ENCODE peak calls at places on chromosome 16, in four cellular contexts. U is tibial nerve, N is K562, O is stomach. R is an unnamed sample.

GRCh38 chr16:11111891-11112634 is 143.9 kb downstream of the SOCS1 start:
- DNase-seq in U (no peak), N (no peak), O (no peak), R (no peak)

GRCh38 chr16:74751658-74752057 is 23.0 kb downstream of the FA2H start:
- DNase-seq in U (no peak), N (no peak), O (no peak), R (no peak)

GRCh38 chr16:2482181-2483107 is 7.5 kb downstream of the TBC1D24 start:
- DNase-seq in U (peak; percentile 55), N (peak; percentile 36), O (no peak), R (peak; percentile 38)

GRCh38 chr16:4179020-4179419 is 62.8 kb upstream of the ADCY9 start:
- DNase-seq in U (no peak), N (no peak), O (no peak), R (peak; percentile 19)

GRCh38 chr16:74076568-74076967 is 220.0 kb upstream of the PSMD7 start:
- DNase-seq in U (no peak), N (no peak), O (no peak), R (no peak)

GRCh38 chr16:55464375-55464774 is 14.6 kb upstream of the MMP2 start:
- DNase-seq in U (no peak), N (no peak), O (no peak), R (no peak)

GRCh38 chr16:78504391-78504945 is 405.0 kb downstream of the WWOX start:
- DNase-seq in U (peak; percentile 8), N (no peak), O (peak; percentile 32), R (peak; percentile 30)

GRCh38 chr16:66878067-66878466 is 2.2 kb upstream of the PDP2 start:
- DNase-seq in U (no peak), N (no peak), O (no peak), R (no peak)

GRCh38 chr16:25297151-25297787 is 39.6 kb upstream of the ZKSCAN2 start:
- DNase-seq in U (no peak), N (no peak), O (no peak), R (no peak)

GRCh38 chr16:82855471-82855870 is 228.7 kb downstream of the CDH13 start:
- DNase-seq in U (no peak), N (no peak), O (no peak), R (no peak)

GRCh38 chr16:90057738-90058173 is 19.4 kb downstream of the PRDM7 start:
- DNase-seq in U (no peak), N (peak; percentile 46), O (no peak), R (no peak)

GRCh38 chr16:79767597-79768280 is 167.2 kb upstream of the MAF start:
- DNase-seq in U (peak; percentile 9), N (no peak), O (peak; percentile 40), R (peak; percentile 57)

GRCh38 chr16:84418056-84418849 is 49.9 kb downstream of the ATP2C2 start:
- DNase-seq in U (no peak), N (no peak), O (no peak), R (no peak)

GRCh38 chr16:30604316-30604947 is 5.8 kb downstream of the ZNF689 start:
- DNase-seq in U (no peak), N (no peak), O (no peak), R (no peak)

GRCh38 chr16:88686062-88686438 is 257 bp downstream of the SNAI3 start:
- DNase-seq in U (no peak), N (peak; percentile 79), O (peak; percentile 59), R (peak; percentile 64)

GRCh38 chr16:48158296-48158695 is 2.5 kb upstream of the ABCC12 start:
- DNase-seq in U (no peak), N (no peak), O (no peak), R (no peak)

GRCh38 chr16:30090607-30091332 is 954 bp downstream of the TBX6 start:
- DNase-seq in U (no peak), N (no peak), O (no peak), R (no peak)

GRCh38 chr16:85334718-85335583 is 222.7 kb upstream of the CIBAR2 start:
- DNase-seq in U (no peak), N (peak; percentile 70), O (peak; percentile 91), R (peak; percentile 88)

GRCh38 chr16:89363621-89364393 is 126.6 kb downstream of the ANKRD11 start:
- DNase-seq in U (no peak), N (no peak), O (peak; percentile 56), R (peak; percentile 51)

GRCh38 chr16:22397459-22397858 is 23.0 kb upstream of the CDR2 start:
- DNase-seq in U (no peak), N (no peak), O (no peak), R (no peak)

GRCh38 chr16:1188781-1189189 is 35.9 kb downstream of the CACNA1H start:
- DNase-seq in U (peak; percentile 13), N (peak; percentile 85), O (peak; percentile 58), R (peak; percentile 44)

GRCh38 chr16:22077700-22078313 is 14.5 kb upstream of the VWA3A start:
- DNase-seq in U (peak; percentile 83), N (peak; percentile 68), O (peak; percentile 74), R (peak; percentile 69)

DNA sequence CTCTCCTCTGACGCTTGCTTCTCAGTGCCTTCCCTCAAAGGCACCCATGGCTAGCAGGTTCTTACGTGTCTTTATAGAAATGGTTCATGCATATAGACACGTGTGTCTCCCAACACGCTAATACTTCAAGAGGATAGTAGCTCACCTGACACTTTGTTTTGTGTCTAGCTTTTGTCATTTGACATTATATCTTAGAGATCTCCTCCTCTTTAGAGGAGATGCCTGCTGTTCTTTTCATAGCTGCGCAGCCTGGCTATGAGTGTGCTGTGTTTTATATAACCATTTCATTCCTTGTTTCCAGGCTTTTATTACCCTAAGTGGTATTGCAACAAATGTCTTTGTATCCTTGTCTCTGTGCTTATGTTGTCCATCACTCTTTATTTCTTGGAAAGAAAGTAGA is 411.7 kb downstream of the CPPED1 start:
- DNase-seq in U (no peak), N (no peak), O (no peak), R (no peak)
- TF ChIP-seq EP300 in U (no peak), N (no peak), O (no peak), R (no peak)

GRCh38 chr16:67936124-67936875 is at the start of gene PSMB10:
- DNase-seq in U (peak; percentile 27), N (peak; percentile 71), O (peak; percentile 41), R (no peak)
- TF ChIP-seq EP300 in U (no peak), N (no peak), O (no peak), R (no peak)

GRCh38 chr16:86931410-86931941 is 353.1 kb downstream of the FOXL1 start:
- DNase-seq in U (peak; percentile 13), N (no peak), O (no peak), R (no peak)
- TF ChIP-seq EP300 in U (no peak), N (no peak), O (no peak), R (no peak)

DNA sequence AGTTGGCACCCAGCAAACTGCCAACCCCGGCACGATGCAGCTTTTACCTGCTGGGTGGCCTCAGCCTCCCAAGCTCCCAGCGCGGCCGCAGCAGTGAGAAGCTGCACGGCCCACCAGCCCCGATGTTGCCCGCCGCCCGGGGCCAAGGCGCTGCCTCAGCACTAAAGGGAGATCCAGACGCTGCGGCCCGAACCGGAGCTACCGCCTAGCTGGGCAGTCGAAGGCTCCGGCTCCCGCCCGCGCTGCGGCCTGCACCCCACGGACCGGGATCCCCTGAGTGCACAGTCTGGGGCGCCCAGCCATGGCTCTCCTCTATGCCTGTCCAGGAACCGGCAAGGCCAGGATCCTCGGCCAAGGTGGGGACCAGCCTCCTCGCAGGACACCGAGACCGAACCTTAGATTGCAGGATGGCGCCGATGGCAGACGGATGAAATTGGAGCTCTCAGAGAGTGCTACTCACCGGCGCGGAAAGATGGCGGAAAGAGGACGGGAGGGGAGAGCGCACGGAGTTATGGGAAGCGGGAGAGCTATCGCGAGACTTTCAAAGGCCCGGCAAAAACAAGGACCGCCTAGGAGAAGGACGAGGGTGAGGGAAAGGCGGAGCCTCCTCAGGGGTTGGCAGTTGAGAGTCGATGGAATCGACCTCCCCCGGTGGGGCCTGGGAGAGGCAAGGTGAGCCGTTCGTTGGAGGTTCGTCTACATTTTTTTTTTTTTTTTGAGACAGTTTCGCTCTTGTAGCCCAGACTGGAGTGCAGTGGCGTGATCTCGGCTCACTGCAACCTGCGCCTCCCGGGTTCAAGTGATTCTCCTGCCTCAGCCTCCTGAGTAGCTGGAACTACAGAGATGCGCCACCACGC is at the start of gene RPS15A:
- DNase-seq in U (peak; percentile 90), N (peak; percentile 92), O (peak; percentile 94), R (peak; percentile 95)
- TF ChIP-seq EP300 in U (no peak), N (no peak), O (no peak), R (no peak)

DNA sequence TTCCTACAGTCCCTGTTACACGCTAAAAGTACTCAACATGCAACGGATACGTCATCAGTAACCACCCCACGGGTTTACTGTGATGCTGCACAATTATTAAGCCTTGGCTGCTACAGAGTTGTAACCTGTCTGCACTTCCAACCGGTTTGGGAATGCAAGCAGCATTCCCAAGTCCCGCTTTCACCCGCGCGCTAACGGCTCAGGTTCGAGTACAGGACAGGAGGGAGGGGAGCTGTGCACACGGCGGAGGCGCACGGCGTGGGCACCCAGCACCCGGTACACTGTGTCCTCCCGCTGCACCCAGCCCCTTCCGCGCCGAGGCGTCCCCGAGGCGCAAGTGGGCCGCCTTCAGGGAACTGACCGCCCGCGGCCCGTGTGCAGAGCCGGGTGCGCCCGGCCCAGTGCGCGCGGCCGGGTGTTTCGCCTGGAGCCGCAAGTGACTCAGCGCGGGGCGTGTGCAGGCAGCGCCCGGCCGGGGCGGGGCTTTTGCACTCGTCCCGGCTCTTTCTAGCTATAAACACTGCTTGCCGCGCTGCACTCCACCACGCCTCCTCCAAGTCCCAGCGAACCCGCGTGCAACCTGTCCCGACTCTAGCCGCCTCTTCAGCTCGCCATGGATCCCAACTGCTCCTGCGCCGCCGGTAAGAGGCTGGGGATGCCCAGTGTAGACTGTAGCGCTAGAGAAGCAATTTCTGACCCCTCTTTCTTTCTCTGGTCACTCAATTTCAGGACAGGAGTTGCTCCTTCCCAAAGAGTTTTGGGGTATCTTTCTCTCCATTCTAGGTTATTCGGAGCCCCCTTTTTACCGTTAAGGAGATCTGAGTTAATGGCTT is at the start of gene MT2A:
- DNase-seq in U (peak; percentile 90), N (peak; percentile 95), O (peak; percentile 97), R (peak; percentile 96)
- TF ChIP-seq EP300 in U (no peak), N (peak; percentile 24), O (peak; percentile 94), R (peak; percentile 95)

GRCh38 chr16:57004387-57005250 is 15.3 kb downstream of the NLRC5 start:
- DNase-seq in U (no peak), N (no peak), O (no peak), R (no peak)
- TF ChIP-seq EP300 in U (no peak), N (no peak), O (no peak), R (no peak)

R was measured in transverse colon.